ENCODE peak calls at places on chromosome 15, in four cellular contexts. B, W, J and H are unnamed samples.

GRCh38 chr15:79197285-79197684 is 85.2 kb upstream of the ANKRD34C start:
- DNase-seq in J (no peak), B (no peak), W (no peak), H (no peak)

GRCh38 chr15:89681146-89681545 is 2.0 kb upstream of the PLIN1 start:
- DNase-seq in W (no peak), J (no peak), B (no peak), H (no peak)

GRCh38 chr15:63003836-63004610 is 38.5 kb upstream of the TPM1 start:
- DNase-seq in W (no peak), J (no peak), B (no peak), H (no peak)

GRCh38 chr15:56366211-56366610 is 985 bp downstream of the TEX9 start:
- DNase-seq in J (no peak), W (no peak), B (no peak), H (no peak)

GRCh38 chr15:64905119-64905831 is 6.4 kb upstream of the ANKDD1A start:
- DNase-seq in J (peak), W (no peak), B (peak), H (peak)

GRCh38 chr15:51775967-51776816 is 24.8 kb downstream of the TMOD2 start:
- DNase-seq in W (peak), J (peak), B (peak), H (peak)

GRCh38 chr15:47473857-47474256 is 243.4 kb upstream of the SEMA6D start:
- DNase-seq in B (no peak), W (no peak), J (no peak), H (no peak)

GRCh38 chr15:73894133-73894814 is 20.9 kb downstream of the TBC1D21 start:
- DNase-seq in B (no peak), J (no peak), W (no peak), H (no peak)

GRCh38 chr15:41465822-41466421 is 27.8 kb upstream of the ITPKA start:
- DNase-seq in B (peak), J (peak), W (no peak), H (peak)

GRCh38 chr15:65055201-65055870 is 10.1 kb downstream of the SLC51B start:
- DNase-seq in J (no peak), B (no peak), W (no peak), H (no peak)

GRCh38 chr15:52337198-52337853 is 41.7 kb upstream of the MYO5C start:
- DNase-seq in B (no peak), J (no peak), W (no peak), H (no peak)

GRCh38 chr15:62506217-62506805 is 341.2 kb upstream of the C2CD4B start:
- DNase-seq in J (no peak), B (no peak), W (no peak), H (no peak)

GRCh38 chr15:52256930-52257733 is 38.5 kb downstream of the MYO5C start:
- DNase-seq in B (no peak), W (no peak), J (no peak), H (no peak)

GRCh38 chr15:55799287-55800212 is 56.6 kb upstream of the PRTG start:
- DNase-seq in B (peak), J (peak), W (peak), H (no peak)

GRCh38 chr15:67054676-67055075 is 10.7 kb upstream of the SMAD3 start:
- DNase-seq in B (no peak), W (no peak), J (no peak), H (no peak)

GRCh38 chr15:41862515-41863116 is 24.0 kb downstream of the PLA2G4B start:
- DNase-seq in W (no peak), B (no peak), J (no peak), H (no peak)

GRCh38 chr15:38479286-38479685 is 25.4 kb downstream of the FAM98B start:
- DNase-seq in J (no peak), B (no peak), W (no peak), H (no peak)

GRCh38 chr15:28912422-28912821 is 26.6 kb downstream of the APBA2 start:
- DNase-seq in B (no peak), J (peak), W (no peak), H (no peak)

GRCh38 chr15:39874890-39875549 is 45.0 kb downstream of the GPR176 start:
- DNase-seq in J (no peak), B (no peak), W (no peak), H (peak)

GRCh38 chr15:39770748-39771689 is 11.6 kb downstream of the FSIP1 start:
- DNase-seq in B (no peak), W (no peak), J (no peak), H (no peak)

GRCh38 chr15:38169982-38170381 is 82.7 kb upstream of the SPRED1 start:
- DNase-seq in B (no peak), J (no peak), W (no peak), H (no peak)

GRCh38 chr15:74978503-74978902 is 16.9 kb upstream of the SCAMP5 start:
- DNase-seq in B (no peak), J (no peak), W (no peak), H (no peak)

GRCh38 chr15:40776537-40777141 is 6.9 kb downstream of the C15orf62 start:
- DNase-seq in B (no peak), J (no peak), W (no peak), H (no peak)

GRCh38 chr15:33866101-33866737 is 102.1 kb upstream of the CHRM5 start:
- DNase-seq in W (no peak), J (no peak), B (no peak), H (no peak)

GRCh38 chr15:100005715-100006114 is 272.5 kb upstream of the LYSMD4 start:
- DNase-seq in B (no peak), W (no peak), J (no peak), H (no peak)

GRCh38 chr15:60966316-60966715 is 262.8 kb downstream of the RORA start:
- DNase-seq in B (no peak), W (no peak), J (no peak), H (no peak)

GRCh38 chr15:64134322-64134829 is 17.2 kb upstream of the SNX22 start:
- DNase-seq in B (no peak), J (no peak), W (no peak), H (no peak)

GRCh38 chr15:61835476-61836106 is 224.7 kb downstream of the VPS13C start:
- DNase-seq in J (peak), W (no peak), B (peak), H (peak)

GRCh38 chr15:57867970-57868791 is 161.7 kb downstream of the POLR2M start:
- DNase-seq in J (no peak), B (no peak), W (no peak), H (peak)

GRCh38 chr15:74723754-74724334 is 1.5 kb downstream of the CYP1A1 start:
- DNase-seq in W (no peak), J (peak), B (peak), H (peak)

GRCh38 chr15:75356539-75356938 is 9.7 kb downstream of the NEIL1 start:
- DNase-seq in W (no peak), B (no peak), J (no peak), H (no peak)

GRCh38 chr15:43519207-43519606 is 1.8 kb downstream of the MAP1A start:
- DNase-seq in J (peak), B (no peak), W (no peak), H (no peak)

GRCh38 chr15:45112143-45112591 is 1.8 kb downstream of the DUOX2 start:
- DNase-seq in B (no peak), J (no peak), W (no peak), H (peak)

GRCh38 chr15:66846811-66847210 is 144.8 kb downstream of the SMAD6 start:
- DNase-seq in W (no peak), J (no peak), B (no peak), H (no peak)

GRCh38 chr15:98946301-98947255 is 61.0 kb downstream of the PGPEP1L start:
- DNase-seq in W (no peak), B (no peak), J (no peak), H (no peak)

GRCh38 chr15:76799760-76800159 is 105.4 kb downstream of the SCAPER start:
- DNase-seq in B (no peak), W (no peak), J (peak), H (no peak)

GRCh38 chr15:100041380-100041779 is 300.4 kb downstream of the ADAMTS17 start:
- DNase-seq in W (no peak), J (no peak), B (no peak), H (no peak)

DNA sequence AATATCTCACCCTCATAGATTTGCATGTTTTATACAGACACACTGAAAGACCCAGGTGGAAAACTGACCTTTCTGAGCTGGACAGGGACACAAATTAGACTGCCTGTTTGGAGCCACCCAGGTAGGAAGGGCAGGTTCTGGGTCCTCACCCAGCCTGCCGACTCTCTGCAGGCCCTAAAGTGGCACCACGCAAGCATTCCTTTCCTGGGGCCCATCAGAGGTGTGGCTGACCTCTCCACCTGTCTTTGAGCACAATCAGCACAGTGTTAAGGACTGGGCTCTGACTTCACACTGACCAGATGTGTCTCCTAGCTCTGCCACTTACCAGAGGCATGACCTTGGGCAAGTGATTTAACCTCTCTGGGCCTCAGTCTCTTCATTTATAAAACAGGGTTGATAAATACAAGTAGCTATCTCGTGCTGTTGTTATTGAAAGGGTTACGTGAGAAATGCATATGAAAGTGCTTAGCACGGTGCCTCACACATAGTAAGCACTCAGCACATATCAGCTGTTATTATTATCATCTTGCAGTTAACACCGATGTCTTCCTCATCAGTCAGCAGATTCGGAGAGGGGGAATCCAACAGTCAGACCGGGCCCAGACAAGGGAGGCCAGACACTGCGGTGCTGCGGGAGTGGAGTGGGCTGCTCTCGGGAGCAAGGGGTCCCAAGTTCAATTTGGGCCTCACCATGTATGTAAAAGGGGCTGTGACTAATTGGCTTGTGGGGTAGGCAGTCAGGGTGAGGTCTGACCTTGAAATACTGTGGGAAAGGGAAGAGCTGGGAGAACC is 2.0 kb upstream of the TBC1D2B start:
- DNase-seq in B (no peak), W (no peak), J (no peak), H (no peak)
- TF ChIP-seq SPI1 in B (no peak), W (no peak), J (no peak), H (no peak)

DNA sequence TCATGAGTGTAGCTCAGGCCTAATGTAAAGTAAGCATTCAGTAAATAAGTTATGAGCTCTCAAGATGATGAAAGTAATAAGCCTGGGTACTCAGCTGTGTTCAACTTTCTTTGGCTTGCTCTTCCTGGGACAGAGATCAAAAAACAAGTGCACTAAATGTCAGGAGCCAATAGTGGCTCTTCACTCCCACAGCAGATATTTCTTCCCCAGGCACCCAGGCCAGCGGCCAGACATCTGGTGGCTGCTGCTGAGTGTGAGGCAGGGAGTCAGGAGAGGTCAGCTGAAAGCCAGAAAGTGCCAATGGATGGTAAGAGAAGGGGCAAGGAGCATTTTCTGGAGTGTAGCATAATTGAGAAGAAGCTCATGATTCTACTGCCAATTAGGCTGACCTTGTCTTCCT is 18.2 kb upstream of the ITGA11 start:
- DNase-seq in J (no peak), B (no peak), W (no peak), H (no peak)
- TF ChIP-seq SPI1 in J (no peak), B (no peak), W (no peak), H (no peak)

GRCh38 chr15:96112018-96112417 is 218.5 kb upstream of the NR2F2 start:
- DNase-seq in W (no peak), J (no peak), B (no peak), H (no peak)

GRCh38 chr15:96102631-96103030 is 227.9 kb upstream of the NR2F2 start:
- DNase-seq in J (no peak), B (no peak), W (no peak), H (no peak)

GRCh38 chr15:96108405-96108804 is 222.1 kb upstream of the NR2F2 start:
- DNase-seq in W (no peak), B (no peak), J (no peak), H (no peak)

GRCh38 chr15:96109820-96110219 is 220.7 kb upstream of the NR2F2 start:
- DNase-seq in J (no peak), W (no peak), B (no peak), H (no peak)

GRCh38 chr15:96107922-96108321 is 222.6 kb upstream of the NR2F2 start:
- DNase-seq in B (no peak), J (no peak), W (no peak), H (no peak)
- TF ChIP-seq SPI1 in B (no peak), J (no peak), W (no peak), H (no peak)

GRCh38 chr15:59689626-59690236 is 611 bp upstream of the BNIP2 start:
- DNase-seq in W (no peak), J (no peak), B (no peak), H (peak)
- TF ChIP-seq SPI1 in W (no peak), J (no peak), B (no peak), H (no peak)

DNA sequence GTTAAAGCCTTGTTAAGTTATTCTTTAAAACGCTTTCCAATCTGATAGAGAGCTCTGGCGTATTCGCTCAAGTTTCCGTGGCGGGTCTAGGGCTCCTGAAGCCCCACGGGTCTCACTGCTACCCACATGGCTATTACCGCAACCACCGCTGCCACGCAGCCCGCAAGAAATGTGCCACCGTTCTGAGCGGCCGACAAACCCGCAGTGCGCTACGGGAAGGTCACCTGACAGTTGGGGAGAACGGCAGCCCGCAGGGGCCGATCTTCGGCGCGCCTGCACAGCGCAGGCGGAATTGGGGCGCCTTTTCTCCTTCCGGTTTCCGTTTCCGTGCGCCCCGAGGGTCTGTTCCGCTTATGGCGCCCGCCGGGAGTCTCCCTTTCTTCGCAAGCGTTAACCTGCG is 76.6 kb upstream of the SNRPN start:
- DNase-seq in B (no peak), J (no peak), W (no peak), H (no peak)
- TF ChIP-seq SPI1 in B (no peak), J (no peak), W (no peak), H (no peak)

GRCh38 chr15:95687056-95687455 is 643.4 kb upstream of the NR2F2 start:
- DNase-seq in B (no peak), J (no peak), W (no peak), H (no peak)

GRCh38 chr15:95687686-95688085 is 642.8 kb upstream of the NR2F2 start:
- DNase-seq in J (no peak), W (no peak), B (no peak), H (no peak)

GRCh38 chr15:95693917-95694316 is 636.6 kb upstream of the NR2F2 start:
- DNase-seq in B (no peak), W (no peak), J (no peak), H (no peak)

GRCh38 chr15:95690631-95691340 is 639.7 kb upstream of the NR2F2 start:
- DNase-seq in B (no peak), J (no peak), W (peak), H (no peak)
- TF ChIP-seq SPI1 in B (no peak), J (no peak), W (no peak), H (no peak)

GRCh38 chr15:50257206-50257735 is 8.3 kb downstream of the HDC start:
- DNase-seq in W (no peak), J (no peak), B (no peak), H (no peak)
- TF ChIP-seq SPI1 in W (no peak), J (no peak), B (no peak), H (no peak)

GRCh38 chr15:81941479-81941878 is 104.3 kb downstream of the MEX3B start:
- DNase-seq in J (no peak), W (no peak), B (no peak), H (no peak)
- TF ChIP-seq SPI1 in J (no peak), W (no peak), B (no peak), H (no peak)

GRCh38 chr15:70158996-70159355 is 61.3 kb upstream of the TLE3 start:
- DNase-seq in J (no peak), B (no peak), W (no peak), H (no peak)

GRCh38 chr15:70158309-70158995 is 60.7 kb upstream of the TLE3 start:
- DNase-seq in B (no peak), W (no peak), J (no peak), H (no peak)

GRCh38 chr15:70160267-70160666 is 62.5 kb upstream of the TLE3 start:
- DNase-seq in B (no peak), W (no peak), J (no peak), H (no peak)

GRCh38 chr15:70160803-70161565 is 63.3 kb upstream of the TLE3 start:
- DNase-seq in W (no peak), J (no peak), B (no peak), H (no peak)

DNA sequence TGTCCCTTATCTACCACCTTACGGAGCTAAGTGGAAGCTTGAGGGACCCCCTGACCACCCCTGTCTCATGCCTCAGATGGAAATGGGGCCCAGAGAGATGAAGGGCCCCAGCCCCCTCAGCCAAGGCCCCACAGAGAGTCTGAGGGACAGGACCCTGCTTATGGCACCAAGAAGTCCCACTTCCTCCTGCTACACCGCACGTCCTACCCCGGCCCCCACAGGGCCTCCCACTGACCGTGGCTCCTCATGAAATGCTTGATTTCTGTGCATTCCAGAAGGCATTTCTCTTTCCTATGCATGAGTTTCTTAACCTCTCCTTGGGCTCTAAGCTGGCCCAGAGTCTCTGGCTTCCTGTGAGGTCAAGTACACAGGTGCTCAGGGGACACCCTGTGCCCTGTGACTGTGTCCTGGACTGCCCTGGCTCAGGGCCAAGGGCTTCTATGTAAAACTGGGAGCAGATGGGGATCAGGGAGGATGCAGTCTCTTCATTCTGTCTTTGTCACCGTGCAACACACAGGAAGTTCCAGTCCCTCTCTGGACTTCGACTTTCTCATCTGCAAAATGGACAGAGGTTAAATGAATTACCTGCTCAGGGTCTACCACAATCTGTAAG is 61.8 kb upstream of the TLE3 start:
- DNase-seq in B (no peak), W (no peak), J (no peak), H (no peak)
- TF ChIP-seq SPI1 in B (peak), W (peak), J (no peak), H (peak)